ENCODE peak calls at places on chromosomes 7 and 10, in eight cellular contexts. One of them, this sample, is unnamed.

GRCh38 chr10:69960606-69961167 is 92.0 kb upstream of the MACROH2A2 start:
- DNase-seq in fibroblast of the aortic adventitia: no peak
- DNase-seq in thoracic aorta: no peak
- DNase-seq in AG04450: no peak
- DNase-seq in pancreas: no peak
- DNase-seq in sigmoid colon: no peak
- DNase-seq in lung: no peak
- DNase-seq in endodermal cell: no peak
- DNase-seq in this sample: no peak

GRCh38 chr10:86403183-86403797 is 36.7 kb upstream of the GRID1 start:
- DNase-seq in thoracic aorta: no peak
- DNase-seq in fibroblast of the aortic adventitia: no peak
- DNase-seq in lung: peak
- DNase-seq in endodermal cell: no peak
- DNase-seq in AG04450: no peak
- DNase-seq in pancreas: no peak
- DNase-seq in sigmoid colon: no peak
- DNase-seq in this sample: no peak

GRCh38 chr10:819326-819725 is 112.2 kb downstream of the LARP4B start:
- DNase-seq in pancreas: no peak
- DNase-seq in AG04450: no peak
- DNase-seq in lung: no peak
- DNase-seq in sigmoid colon: no peak
- DNase-seq in endodermal cell: no peak
- DNase-seq in fibroblast of the aortic adventitia: peak
- DNase-seq in thoracic aorta: no peak
- DNase-seq in this sample: peak

GRCh38 chr10:107473221-107473620 is 308.7 kb upstream of the SORCS1 start:
- DNase-seq in fibroblast of the aortic adventitia: no peak
- DNase-seq in AG04450: no peak
- DNase-seq in lung: no peak
- DNase-seq in pancreas: no peak
- DNase-seq in thoracic aorta: no peak
- DNase-seq in sigmoid colon: no peak
- DNase-seq in endodermal cell: no peak
- DNase-seq in this sample: no peak

GRCh38 chr10:96439655-96440217 is 74.0 kb downstream of the TLL2 start:
- DNase-seq in lung: no peak
- DNase-seq in thoracic aorta: no peak
- DNase-seq in sigmoid colon: no peak
- DNase-seq in AG04450: no peak
- DNase-seq in fibroblast of the aortic adventitia: no peak
- DNase-seq in endodermal cell: no peak
- DNase-seq in pancreas: no peak
- DNase-seq in this sample: no peak

GRCh38 chr7:40763319-40764287 is 628.8 kb downstream of the SUGCT start:
- DNase-seq in lung: no peak
- DNase-seq in pancreas: no peak
- DNase-seq in sigmoid colon: no peak
- DNase-seq in AG04450: peak
- DNase-seq in thoracic aorta: no peak
- DNase-seq in fibroblast of the aortic adventitia: peak
- DNase-seq in endodermal cell: no peak
- DNase-seq in this sample: peak

GRCh38 chr7:150566572-150566971 is 618 bp upstream of the GIMAP4 start:
- DNase-seq in pancreas: no peak
- DNase-seq in sigmoid colon: no peak
- DNase-seq in endodermal cell: no peak
- DNase-seq in thoracic aorta: no peak
- DNase-seq in lung: no peak
- DNase-seq in fibroblast of the aortic adventitia: no peak
- DNase-seq in AG04450: no peak
- DNase-seq in this sample: no peak

GRCh38 chr7:47485640-47486435 is 96.1 kb downstream of the TNS3 start:
- DNase-seq in fibroblast of the aortic adventitia: no peak
- DNase-seq in AG04450: no peak
- DNase-seq in pancreas: peak
- DNase-seq in lung: peak
- DNase-seq in endodermal cell: no peak
- DNase-seq in thoracic aorta: no peak
- DNase-seq in sigmoid colon: no peak
- DNase-seq in this sample: peak

GRCh38 chr10:47048533-47048905 is 137.3 kb downstream of the PTPN20 start:
- DNase-seq in pancreas: no peak
- DNase-seq in AG04450: no peak
- DNase-seq in fibroblast of the aortic adventitia: peak
- DNase-seq in thoracic aorta: no peak
- DNase-seq in endodermal cell: peak
- DNase-seq in sigmoid colon: no peak
- DNase-seq in lung: no peak
- DNase-seq in this sample: no peak

GRCh38 chr10:59557052-59557451 is 152.6 kb downstream of the SLC16A9 start:
- DNase-seq in lung: no peak
- DNase-seq in AG04450: no peak
- DNase-seq in endodermal cell: peak
- DNase-seq in thoracic aorta: no peak
- DNase-seq in pancreas: peak
- DNase-seq in fibroblast of the aortic adventitia: no peak
- DNase-seq in sigmoid colon: no peak
- DNase-seq in this sample: no peak

DNA sequence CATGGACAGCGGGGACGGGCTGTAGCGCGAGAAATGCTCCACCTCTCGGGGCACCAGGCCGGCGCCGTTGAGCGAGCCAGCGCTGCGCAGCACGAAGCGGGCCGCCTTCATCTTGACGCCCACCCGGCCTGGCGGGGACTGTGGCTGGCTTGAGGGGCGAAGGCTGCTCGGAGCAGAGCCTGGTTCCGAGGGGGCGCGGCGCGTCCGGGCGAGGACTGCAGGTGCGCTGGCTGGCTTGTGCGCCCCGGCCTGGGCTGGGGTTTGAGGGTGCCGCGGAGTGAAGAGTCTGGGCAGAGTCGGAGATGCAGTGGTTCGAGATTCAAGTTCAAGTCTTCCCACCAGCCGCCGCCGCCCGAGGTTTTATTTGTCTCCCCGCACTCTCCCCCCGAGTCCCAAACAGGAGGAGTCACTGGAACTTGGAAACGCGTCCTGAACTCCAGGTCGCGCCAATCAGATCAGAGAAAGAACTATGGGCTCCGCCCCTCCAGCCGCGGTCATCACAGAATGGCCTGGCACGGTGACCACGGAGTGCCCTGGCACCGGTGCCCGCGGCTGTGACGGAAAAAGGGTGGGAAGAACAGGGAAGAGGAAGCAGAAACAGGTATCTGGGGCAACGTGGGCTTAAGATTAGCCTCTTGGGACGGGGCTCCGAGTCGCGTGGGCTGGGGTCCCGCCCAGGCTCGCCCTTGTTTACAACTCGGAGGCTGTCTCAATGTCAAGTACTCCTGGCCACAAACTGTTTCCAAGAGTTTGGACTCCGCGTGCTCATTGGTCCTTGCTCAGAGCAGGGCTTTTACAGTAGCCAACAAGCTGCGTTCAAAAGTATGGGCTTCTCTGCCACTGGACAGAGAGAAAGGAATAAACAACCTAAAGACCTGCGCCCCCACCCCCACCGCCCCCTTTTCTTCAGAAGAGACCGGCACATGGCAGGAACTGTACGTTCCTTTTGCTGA is at the start of gene PDK4:
- DNase-seq in AG04450: no peak
- DNase-seq in pancreas: peak
- DNase-seq in fibroblast of the aortic adventitia: peak
- DNase-seq in endodermal cell: peak
- DNase-seq in thoracic aorta: peak
- DNase-seq in sigmoid colon: peak
- DNase-seq in lung: peak
- DNase-seq in this sample: peak
- H3K4me3 ChIP-seq in AG04450: peak
- H3K4me3 ChIP-seq in pancreas: peak
- H3K4me3 ChIP-seq in fibroblast of the aortic adventitia: peak
- H3K4me3 ChIP-seq in endodermal cell: peak
- H3K4me3 ChIP-seq in thoracic aorta: peak
- H3K4me3 ChIP-seq in sigmoid colon: peak
- H3K4me3 ChIP-seq in lung: peak
- H3K4me3 ChIP-seq in this sample: peak

GRCh38 chr10:72336259-72337038 is 18.3 kb downstream of the DNAJB12 start:
- DNase-seq in fibroblast of the aortic adventitia: no peak
- DNase-seq in thoracic aorta: no peak
- DNase-seq in AG04450: no peak
- DNase-seq in sigmoid colon: no peak
- DNase-seq in pancreas: peak
- DNase-seq in endodermal cell: peak
- DNase-seq in lung: no peak
- DNase-seq in this sample: peak

GRCh38 chr10:72334196-72334831 is 20.4 kb downstream of the DNAJB12 start:
- DNase-seq in thoracic aorta: no peak
- DNase-seq in endodermal cell: peak
- DNase-seq in lung: no peak
- DNase-seq in pancreas: peak
- DNase-seq in sigmoid colon: no peak
- DNase-seq in fibroblast of the aortic adventitia: no peak
- DNase-seq in AG04450: no peak
- DNase-seq in this sample: peak

GRCh38 chr10:72334832-72335393 is 19.8 kb downstream of the DNAJB12 start:
- DNase-seq in thoracic aorta: peak
- DNase-seq in sigmoid colon: peak
- DNase-seq in AG04450: no peak
- DNase-seq in lung: peak
- DNase-seq in pancreas: peak
- DNase-seq in endodermal cell: peak
- DNase-seq in fibroblast of the aortic adventitia: peak
- DNase-seq in this sample: peak

GRCh38 chr10:72337039-72337629 is 17.6 kb downstream of the DNAJB12 start:
- DNase-seq in thoracic aorta: peak
- DNase-seq in AG04450: no peak
- DNase-seq in lung: peak
- DNase-seq in endodermal cell: peak
- DNase-seq in sigmoid colon: peak
- DNase-seq in fibroblast of the aortic adventitia: peak
- DNase-seq in pancreas: peak
- DNase-seq in this sample: peak

DNA sequence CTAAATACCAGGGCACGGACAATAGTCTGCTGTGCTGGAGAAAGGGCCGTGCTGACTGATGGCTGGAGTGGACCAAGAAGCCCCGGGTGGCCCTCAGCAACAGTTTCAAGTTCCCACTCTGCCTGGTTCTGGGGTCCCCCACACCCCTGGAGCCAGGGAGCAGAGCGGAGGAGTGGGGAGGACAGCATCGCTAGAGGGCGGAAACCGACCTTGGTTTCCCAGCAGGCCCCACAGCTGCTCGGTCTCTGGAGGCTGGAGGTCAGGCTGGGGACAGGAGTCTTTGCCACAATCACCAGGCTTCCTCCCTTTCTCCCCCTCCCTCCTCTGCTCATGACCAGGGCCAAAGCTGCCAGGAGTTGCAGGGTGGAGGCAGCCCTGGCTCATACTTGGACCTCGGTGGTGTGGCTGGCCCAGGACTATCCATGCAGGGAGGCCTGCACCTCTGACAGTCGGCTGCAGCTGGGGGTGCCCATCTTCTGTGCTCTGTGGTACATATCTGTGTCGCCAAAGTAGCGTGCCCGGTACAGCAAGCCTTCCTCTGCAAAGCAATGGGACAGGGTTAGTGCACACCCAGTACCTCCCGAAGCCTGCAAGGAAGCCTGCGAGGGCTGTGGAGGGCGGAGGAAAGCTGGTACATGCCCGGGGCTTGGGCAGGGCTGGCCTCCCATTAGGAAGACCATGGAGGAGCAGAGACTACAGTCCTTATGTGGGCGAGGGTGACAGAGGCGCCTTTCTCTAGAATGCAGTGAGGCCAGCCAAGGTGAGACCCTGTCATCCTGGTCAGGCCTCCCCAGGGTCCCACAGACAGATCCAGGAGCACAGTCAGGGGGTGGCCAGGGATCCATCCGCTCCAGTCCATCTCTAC is 19.1 kb downstream of the DNAJB12 start:
- DNase-seq in endodermal cell: peak
- DNase-seq in thoracic aorta: no peak
- DNase-seq in fibroblast of the aortic adventitia: peak
- DNase-seq in lung: no peak
- DNase-seq in sigmoid colon: peak
- DNase-seq in AG04450: no peak
- DNase-seq in pancreas: peak
- DNase-seq in this sample: peak
- TF ChIP-seq CTCF in endodermal cell: no peak
- TF ChIP-seq CTCF in thoracic aorta: no peak
- TF ChIP-seq CTCF in fibroblast of the aortic adventitia: no peak
- TF ChIP-seq CTCF in lung: no peak
- TF ChIP-seq CTCF in sigmoid colon: no peak
- TF ChIP-seq CTCF in AG04450: no peak
- TF ChIP-seq CTCF in pancreas: no peak
- TF ChIP-seq CTCF in this sample: no peak

DNA sequence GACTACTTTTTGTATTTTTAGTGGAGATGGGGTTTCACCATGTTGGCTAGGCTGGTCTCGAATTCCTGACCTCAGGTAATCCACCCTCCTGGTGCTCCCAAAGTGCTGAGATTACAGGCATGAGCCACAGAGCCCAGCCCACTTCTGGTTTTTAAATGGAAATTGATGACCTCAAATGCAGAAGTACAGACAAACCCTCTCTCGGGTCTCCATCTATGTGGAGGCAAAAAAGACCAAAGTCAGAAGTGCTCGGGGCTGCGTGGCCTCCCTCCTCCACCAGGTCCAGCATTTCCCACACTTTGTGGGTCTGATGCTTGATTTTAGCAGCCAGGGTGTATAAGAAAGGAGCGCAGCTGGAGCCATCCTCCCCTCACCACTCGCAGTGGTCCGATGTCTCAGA is 187.3 kb upstream of the AUTS2 start:
- DNase-seq in lung: no peak
- DNase-seq in AG04450: no peak
- DNase-seq in sigmoid colon: no peak
- DNase-seq in endodermal cell: no peak
- DNase-seq in pancreas: no peak
- DNase-seq in thoracic aorta: no peak
- DNase-seq in fibroblast of the aortic adventitia: no peak
- DNase-seq in this sample: no peak
- H3K4me3 ChIP-seq in lung: no peak
- H3K4me3 ChIP-seq in AG04450: no peak
- H3K4me3 ChIP-seq in sigmoid colon: no peak
- H3K4me3 ChIP-seq in endodermal cell: no peak
- H3K4me3 ChIP-seq in pancreas: no peak
- H3K4me3 ChIP-seq in thoracic aorta: no peak
- H3K4me3 ChIP-seq in fibroblast of the aortic adventitia: no peak
- H3K4me3 ChIP-seq in this sample: no peak

GRCh38 chr10:68082815-68083395 is 7.8 kb upstream of the HERC4 start:
- DNase-seq in endodermal cell: no peak
- DNase-seq in thoracic aorta: no peak
- DNase-seq in lung: no peak
- DNase-seq in pancreas: no peak
- DNase-seq in AG04450: no peak
- DNase-seq in sigmoid colon: no peak
- DNase-seq in fibroblast of the aortic adventitia: peak
- DNase-seq in this sample: peak
- TF ChIP-seq CTCF in endodermal cell: peak
- TF ChIP-seq CTCF in thoracic aorta: peak
- TF ChIP-seq CTCF in lung: no peak
- TF ChIP-seq CTCF in pancreas: no peak
- TF ChIP-seq CTCF in AG04450: peak
- TF ChIP-seq CTCF in sigmoid colon: no peak
- TF ChIP-seq CTCF in fibroblast of the aortic adventitia: peak
- TF ChIP-seq CTCF in this sample: peak

This sample was measured in fibroblast of villous mesenchyme.